ENCODE peak calls at places on chromosomes 12 and 14, in seven cellular contexts. X, I, F, P, A, R and W are unnamed samples.

GRCh38 chr12:124767075-124767821 is 96.4 kb downstream of the SCARB1 start:
- DNase-seq in X (peak; percentile 60), I (no peak), F (peak; percentile 85), P (peak; percentile 65), A (peak; percentile 52), R (peak; percentile 92), W (peak; percentile 86)

GRCh38 chr12:17982556-17982955 is 107.4 kb downstream of the RERGL start:
- DNase-seq in X (no peak), I (no peak), F (no peak), P (peak; percentile 10), A (no peak), R (no peak), W (no peak)

GRCh38 chr12:15962760-15963159 is 51.6 kb downstream of the DERA start:
- DNase-seq in X (no peak), I (no peak), F (no peak), P (peak; percentile 41), A (no peak), R (no peak), W (no peak)

GRCh38 chr14:35438910-35439713 is 34.6 kb upstream of the NFKBIA start:
- DNase-seq in X (no peak), I (no peak), F (no peak), P (peak; percentile 20), A (no peak), R (no peak), W (no peak)

GRCh38 chr14:69181491-69181890 is 9.8 kb upstream of the EXD2 start:
- DNase-seq in X (no peak), I (no peak), F (no peak), P (no peak), A (no peak), R (no peak), W (no peak)

GRCh38 chr12:2582631-2583616 is 211.8 kb upstream of the FKBP4 start:
- DNase-seq in X (peak; percentile 55), I (no peak), F (peak; percentile 74), P (peak; percentile 53), A (peak; percentile 52), R (peak; percentile 86), W (no peak)

GRCh38 chr12:52389313-52390207 is 4.1 kb upstream of the KRT84 start:
- DNase-seq in X (no peak), I (no peak), F (no peak), P (no peak), A (no peak), R (peak; percentile 22), W (no peak)

GRCh38 chr14:81953419-81953818 is 419.8 kb upstream of the SEL1L start:
- DNase-seq in X (no peak), I (no peak), F (no peak), P (no peak), A (no peak), R (no peak), W (no peak)

GRCh38 chr14:93894992-93895391 is 32.2 kb upstream of the FAM181A start:
- DNase-seq in X (no peak), I (no peak), F (no peak), P (no peak), A (no peak), R (no peak), W (no peak)